ENCODE peak calls at places on chromosomes 11 and 22, in four cellular contexts. H is adrenal gland; V is naive thymus-derived CD4-positive, alpha-beta T cell; C is mammary epithelial cell. I is an unnamed sample.

GRCh38 chr11:95231126-95231880 is at the start of gene SESN3:
- DNase-seq in H (peak; percentile 99), V (peak; percentile 99), C (peak; percentile 100), I (peak; percentile 93)

GRCh38 chr11:99271527-99271926 is 250.8 kb downstream of the CNTN5 start:
- DNase-seq in H (no peak), V (no peak), C (no peak), I (no peak)

GRCh38 chr11:105780781-105781525 is 171.1 kb downstream of the GRIA4 start:
- DNase-seq in H (no peak), V (no peak), C (no peak), I (no peak)

GRCh38 chr11:117706322-117706814 is 90.6 kb downstream of the DSCAML1 start:
- DNase-seq in H (no peak), V (no peak), C (no peak), I (no peak)

GRCh38 chr11:12112731-12113130 is 2.3 kb downstream of the MICAL2 start:
- DNase-seq in H (no peak), V (no peak), C (no peak), I (no peak)

GRCh38 chr11:1155274-1155693 is 2.5 kb upstream of the MUC5AC start:
- DNase-seq in H (no peak), V (no peak), C (peak; percentile 9), I (no peak)

GRCh38 chr11:68044145-68044813 is 5.5 kb downstream of the TCIRG1 start:
- DNase-seq in H (peak; percentile 46), V (no peak), C (no peak), I (no peak)

GRCh38 chr22:50525991-50526848 is 822 bp upstream of the SCO2 start:
- DNase-seq in H (peak; percentile 80), V (peak; percentile 80), C (peak; percentile 74), I (no peak)

GRCh38 chr11:130087294-130087926 is 17.7 kb downstream of the APLP2 start:
- DNase-seq in H (no peak), V (no peak), C (no peak), I (peak; percentile 17)
- H3K27ac ChIP-seq in H (no peak overlapping the region), V (no peak overlapping the region), C (no peak overlapping the region), I (no peak overlapping the region)

GRCh38 chr22:46659059-46659790 is 39.0 kb downstream of the GRAMD4 start:
- DNase-seq in H (no peak), V (no peak), C (no peak), I (no peak)
- H3K27ac ChIP-seq in H (peak overlapping the region; percentile 86), V (no peak overlapping the region), C (no peak overlapping the region), I (no peak overlapping the region)

DNA sequence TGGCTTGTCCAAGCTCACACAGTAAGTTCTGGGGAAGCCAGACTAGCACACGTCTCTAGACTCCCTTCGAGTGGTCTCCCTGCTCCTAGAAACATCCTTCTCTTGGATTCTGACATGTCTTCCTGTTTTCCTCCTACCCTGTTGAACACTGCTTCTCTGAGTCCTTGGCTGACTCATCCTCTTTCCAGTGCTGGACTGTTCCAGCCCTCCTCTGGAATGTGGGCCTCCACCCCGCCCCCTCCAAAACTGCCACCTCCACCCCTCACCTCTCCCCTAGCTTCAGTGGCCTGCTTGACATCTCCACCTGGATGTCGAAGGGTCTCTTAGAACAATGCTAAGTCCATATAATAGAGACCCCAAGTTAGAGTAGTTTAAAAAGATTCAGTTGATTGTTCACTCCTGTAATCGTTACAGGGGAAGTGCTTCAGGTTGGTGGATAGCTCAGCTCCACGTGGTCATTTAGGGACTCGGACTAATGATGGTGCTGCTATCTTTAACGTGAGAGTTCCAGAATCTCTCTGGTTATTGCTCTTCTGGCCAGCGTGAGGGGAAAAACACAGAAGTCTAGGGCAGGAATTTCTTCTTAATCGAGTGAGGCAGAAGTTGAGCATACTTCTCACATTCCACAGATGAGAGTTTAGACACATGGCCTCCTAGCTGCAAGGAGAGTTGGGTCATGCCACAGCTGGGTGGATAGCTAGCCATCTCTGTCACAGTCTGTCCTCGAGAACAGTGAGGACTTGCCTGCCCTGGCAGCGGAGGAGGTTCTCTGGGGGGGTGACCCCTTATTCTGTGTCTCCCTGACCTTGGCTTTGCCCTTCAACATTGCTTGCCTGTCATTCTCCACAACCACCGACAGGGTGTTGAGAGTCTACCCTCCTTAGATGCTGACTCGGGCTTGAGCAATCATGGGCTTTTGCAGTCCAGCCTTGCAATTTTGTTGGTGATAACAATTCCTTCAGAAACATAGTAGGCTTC is 4.7 kb upstream of the C11orf96 start:
- DNase-seq in H (peak; percentile 65), V (no peak), C (peak; percentile 69), I (no peak)
- H3K27ac ChIP-seq in H (peak overlapping the region; percentile 24), V (no peak overlapping the region), C (peak overlapping the region; percentile 6), I (no peak overlapping the region)

DNA sequence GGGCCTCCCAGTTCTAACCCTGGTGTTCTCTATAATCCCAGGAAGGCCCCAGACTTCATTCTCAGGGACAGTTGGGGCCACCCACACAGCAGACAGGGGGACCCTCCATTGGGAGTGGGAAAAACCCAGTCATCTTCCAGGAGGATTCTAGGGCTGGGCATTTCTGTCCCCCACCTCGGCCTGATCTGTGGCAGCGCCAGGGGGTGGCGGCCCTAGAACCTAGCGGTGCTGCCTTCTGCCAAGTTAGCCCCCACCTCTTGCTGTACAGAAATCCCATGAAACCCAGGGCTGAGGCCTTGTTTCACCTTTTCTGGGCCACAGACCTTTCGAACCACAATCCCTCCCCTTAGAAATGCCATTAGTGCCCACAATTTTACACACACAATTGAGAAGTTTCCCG is 9.6 kb downstream of the CHST1 start:
- DNase-seq in H (no peak), V (no peak), C (no peak), I (no peak)
- H3K27ac ChIP-seq in H (peak overlapping the region; percentile 8), V (no peak overlapping the region), C (no peak overlapping the region), I (no peak overlapping the region)

DNA sequence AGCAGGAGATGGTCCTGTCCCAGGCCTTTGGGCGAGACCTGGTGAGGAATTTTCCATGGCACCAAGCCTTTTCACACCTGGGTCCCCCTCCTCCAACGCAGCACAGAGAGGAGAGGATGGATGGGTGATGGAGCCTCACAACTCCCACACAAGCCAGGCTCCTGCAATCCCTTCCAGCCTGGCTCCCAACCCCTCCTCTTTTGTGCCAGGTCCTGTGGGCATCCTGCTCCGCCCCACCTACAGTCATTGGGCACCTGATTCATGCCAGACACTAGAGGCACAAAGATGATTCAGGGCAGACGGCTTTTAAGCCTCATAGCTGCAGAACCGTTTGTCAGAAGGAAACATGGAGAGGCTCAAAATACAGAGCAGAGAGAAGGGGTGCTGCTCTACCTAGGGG is 16.1 kb upstream of the MYRF start:
- DNase-seq in H (no peak), V (no peak), C (peak; percentile 41), I (no peak)
- H3K27ac ChIP-seq in H (no peak overlapping the region), V (no peak overlapping the region), C (no peak overlapping the region), I (no peak overlapping the region)

DNA sequence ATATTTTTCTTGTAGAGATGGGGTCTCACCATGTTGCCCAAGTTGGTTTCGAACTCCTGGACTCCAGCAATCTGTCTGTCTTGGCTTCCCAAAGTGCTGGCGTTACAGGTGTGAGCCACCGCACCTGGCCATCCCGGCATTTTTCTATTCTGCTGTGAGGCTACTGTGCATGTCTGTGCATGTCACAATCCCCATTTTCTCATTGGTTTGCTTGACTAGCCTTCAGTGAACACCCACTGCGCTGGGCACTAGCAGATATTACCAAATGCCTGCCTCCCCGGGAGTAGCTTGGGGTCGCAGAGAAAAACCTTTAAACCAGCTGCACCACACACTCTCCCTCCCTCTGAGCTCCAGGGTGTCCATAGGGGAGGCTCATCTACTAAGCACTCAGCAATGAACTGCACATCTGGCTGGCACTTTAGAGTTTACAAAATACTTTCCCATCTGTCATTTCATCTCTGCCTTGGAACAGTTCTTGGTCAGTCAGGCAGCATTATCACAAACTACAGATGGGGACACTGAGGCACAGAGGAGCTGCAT is 4.9 kb downstream of the CSNK1E start:
- DNase-seq in H (no peak), V (no peak), C (peak; percentile 72), I (no peak)
- H3K27ac ChIP-seq in H (peak overlapping the region; percentile 97), V (no peak overlapping the region), C (peak overlapping the region; percentile 94), I (peak overlapping the region; percentile 85)

DNA sequence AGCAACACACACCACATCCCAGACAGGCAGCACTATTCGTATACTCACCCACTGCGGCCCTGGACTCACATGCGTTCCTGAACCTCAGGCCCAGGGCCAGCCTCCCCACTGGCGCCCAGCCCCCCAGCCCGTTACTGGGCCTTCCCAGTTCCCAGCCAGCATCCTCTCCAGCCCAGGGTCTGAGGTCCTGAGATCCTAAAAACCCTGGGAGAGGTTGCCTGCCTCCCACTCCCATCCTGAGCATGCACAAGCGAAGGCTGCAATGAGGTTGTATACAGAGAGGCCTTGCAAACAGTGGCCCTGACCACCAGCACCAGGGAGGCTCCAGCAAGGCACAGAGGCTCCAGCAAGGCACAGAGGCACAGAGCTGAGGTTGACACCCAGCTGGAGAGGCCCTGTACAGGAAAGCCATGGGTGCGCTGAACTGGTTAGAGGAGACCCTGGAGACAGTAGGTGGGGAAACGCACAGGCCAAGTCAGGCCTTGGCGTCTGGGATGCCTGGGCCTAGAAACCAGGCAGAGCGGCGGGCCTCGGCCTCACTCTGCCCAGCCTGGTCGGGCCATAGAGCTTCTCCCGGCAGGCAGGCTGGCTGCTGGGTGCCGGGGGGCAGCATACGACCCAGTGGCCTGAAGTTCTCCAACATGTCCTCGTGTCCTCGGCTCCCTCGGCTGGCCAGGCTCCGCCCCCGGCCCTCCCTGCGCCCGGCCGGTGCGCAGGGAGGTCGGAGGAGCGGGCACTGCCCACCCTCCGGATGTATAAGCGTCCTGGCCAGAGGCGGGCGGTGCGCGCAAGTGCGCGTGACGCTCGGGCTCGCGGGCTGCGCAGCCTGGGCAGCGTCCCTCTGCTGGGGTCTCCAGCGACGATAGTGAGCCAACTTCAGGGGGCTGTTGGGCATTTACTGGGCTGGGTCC is 2.3 kb upstream of the TBX1 start:
- DNase-seq in H (no peak), V (no peak), C (no peak), I (no peak)
- H3K27ac ChIP-seq in H (no peak overlapping the region), V (no peak overlapping the region), C (no peak overlapping the region), I (no peak overlapping the region)

GRCh38 chr11:116482716-116483115 is 290.1 kb downstream of the BUD13 start:
- DNase-seq in H (no peak), V (no peak), C (no peak), I (no peak)
- H3K27ac ChIP-seq in H (no peak overlapping the region), V (no peak overlapping the region), C (no peak overlapping the region), I (no peak overlapping the region)

GRCh38 chr22:45548991-45549736 is 46.5 kb downstream of the FBLN1 start:
- DNase-seq in H (no peak), V (no peak), C (no peak), I (no peak)
- H3K27ac ChIP-seq in H (peak overlapping the region; percentile 30), V (no peak overlapping the region), C (no peak overlapping the region), I (no peak overlapping the region)

I was measured in GM12878.